ENCODE peak calls at places on chromosome 13, in seven cellular contexts. F is cardiac fibroblast, V is progenitor cell of endocrine pancreas, W is neural crest cell, R is glutamatergic neuron, X is left lung, L is Peyer's patch. T is an unnamed sample.

GRCh38 chr13:112757759-112758086 is 67.9 kb downstream of the ATP11A start:
- DNase-seq in F (no peak), V (no peak), W (no peak), R (no peak), X (no peak), L (no peak), T (no peak)

GRCh38 chr13:75702476-75702875 is 66.3 kb downstream of the LMO7 start:
- DNase-seq in F (no peak), V (no peak), W (no peak), R (no peak), X (no peak), L (no peak), T (no peak)

GRCh38 chr13:40801255-40802217 is 12.1 kb downstream of the SLC25A15 start:
- DNase-seq in F (no peak), V (no peak), W (no peak), R (no peak), X (no peak), L (peak), T (no peak)

GRCh38 chr13:110227864-110228643 is 78.9 kb downstream of the COL4A1 start:
- DNase-seq in F (no peak), V (no peak), W (no peak), R (no peak), X (no peak), L (no peak), T (peak)

GRCh38 chr13:112799394-112799793 is 109.6 kb downstream of the ATP11A start:
- DNase-seq in F (no peak), V (no peak), W (no peak), R (no peak), X (no peak), L (no peak), T (peak)

GRCh38 chr13:47869780-47870179 is 131.3 kb downstream of the SUCLA2 start:
- DNase-seq in F (no peak), V (no peak), W (no peak), R (no peak), X (no peak), L (no peak), T (no peak)

GRCh38 chr13:106373989-106374572 is 161.4 kb downstream of the EFNB2 start:
- DNase-seq in F (peak), V (no peak), W (no peak), R (no peak), X (no peak), L (no peak), T (no peak)

GRCh38 chr13:108325863-108326262 is 56.3 kb downstream of the TNFSF13B start:
- DNase-seq in F (no peak), V (no peak), W (no peak), R (no peak), X (no peak), L (no peak), T (no peak)

GRCh38 chr13:110371550-110372465 is 64.7 kb downstream of the COL4A2 start:
- DNase-seq in F (peak), V (no peak), W (no peak), R (no peak), X (no peak), L (no peak), T (no peak)

GRCh38 chr13:51683537-51684050 is 99.3 kb downstream of the WDFY2 start:
- DNase-seq in F (no peak), V (no peak), W (no peak), R (no peak), X (no peak), L (no peak), T (no peak)
- TF ChIP-seq CTCF in F (no peak), V (no peak), W (no peak), R (no peak), X (no peak), L (no peak), T (no peak)

GRCh38 chr13:98311200-98311548 is 134.1 kb upstream of the RNF113B start:
- DNase-seq in F (no peak), V (no peak), W (no peak), R (no peak), X (no peak), L (no peak), T (no peak)
- TF ChIP-seq CTCF in F (no peak), V (no peak), W (no peak), R (no peak), X (no peak), L (no peak), T (no peak)

GRCh38 chr13:93951153-93951552 is 528.3 kb downstream of the DCT start:
- DNase-seq in F (peak), V (no peak), W (no peak), R (no peak), X (no peak), L (no peak), T (no peak)
- TF ChIP-seq CTCF in F (peak), V (no peak), W (no peak), R (no peak), X (no peak), L (no peak), T (no peak)

DNA sequence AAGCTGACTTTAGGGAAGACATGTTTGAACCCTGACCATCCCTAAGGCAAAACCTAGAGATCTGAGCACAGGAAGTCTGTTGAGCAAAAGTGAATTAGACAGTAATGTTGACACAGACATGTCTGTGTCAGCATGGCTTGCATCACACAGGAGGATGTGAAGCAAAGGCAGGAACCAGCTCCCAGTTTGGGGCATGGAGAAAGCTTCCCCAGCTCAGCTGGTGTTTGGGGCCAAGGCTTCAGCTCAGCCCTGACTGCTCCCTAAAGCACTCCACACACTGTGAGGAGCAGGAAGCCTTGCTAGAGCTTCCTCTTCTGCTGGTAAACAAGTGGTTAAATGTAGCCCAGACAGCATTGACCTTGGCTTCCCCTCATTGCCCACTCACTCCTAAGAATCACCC is 153.8 kb upstream of the UBL3 start:
- DNase-seq in F (peak), V (no peak), W (no peak), R (no peak), X (no peak), L (no peak), T (peak)
- TF ChIP-seq CTCF in F (no peak), V (no peak), W (no peak), R (no peak), X (no peak), L (no peak), T (no peak)

DNA sequence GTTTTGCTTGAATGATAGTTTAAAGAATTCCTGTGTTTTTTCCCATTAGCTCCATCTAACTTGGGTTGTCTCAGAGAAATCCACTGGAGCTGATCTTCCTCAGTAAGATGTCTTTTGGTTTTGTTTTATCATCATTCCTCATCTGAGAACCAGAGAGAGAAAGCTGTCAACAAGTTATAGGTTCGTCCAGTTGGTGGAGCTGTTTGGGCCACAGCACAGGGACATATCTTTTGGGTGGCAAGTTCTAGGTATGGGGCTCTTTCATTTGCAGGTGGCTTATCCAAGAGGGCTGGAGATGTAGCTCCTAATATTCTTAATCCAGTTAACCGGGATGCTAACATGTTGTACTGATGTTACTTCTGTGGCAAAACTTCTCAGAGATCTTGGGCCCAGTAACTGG is 174.2 kb downstream of the KCNRG start:
- DNase-seq in F (no peak), V (no peak), W (no peak), R (no peak), X (no peak), L (no peak), T (no peak)
- TF ChIP-seq CTCF in F (no peak), V (no peak), W (no peak), R (no peak), X (no peak), L (no peak), T (no peak)

DNA sequence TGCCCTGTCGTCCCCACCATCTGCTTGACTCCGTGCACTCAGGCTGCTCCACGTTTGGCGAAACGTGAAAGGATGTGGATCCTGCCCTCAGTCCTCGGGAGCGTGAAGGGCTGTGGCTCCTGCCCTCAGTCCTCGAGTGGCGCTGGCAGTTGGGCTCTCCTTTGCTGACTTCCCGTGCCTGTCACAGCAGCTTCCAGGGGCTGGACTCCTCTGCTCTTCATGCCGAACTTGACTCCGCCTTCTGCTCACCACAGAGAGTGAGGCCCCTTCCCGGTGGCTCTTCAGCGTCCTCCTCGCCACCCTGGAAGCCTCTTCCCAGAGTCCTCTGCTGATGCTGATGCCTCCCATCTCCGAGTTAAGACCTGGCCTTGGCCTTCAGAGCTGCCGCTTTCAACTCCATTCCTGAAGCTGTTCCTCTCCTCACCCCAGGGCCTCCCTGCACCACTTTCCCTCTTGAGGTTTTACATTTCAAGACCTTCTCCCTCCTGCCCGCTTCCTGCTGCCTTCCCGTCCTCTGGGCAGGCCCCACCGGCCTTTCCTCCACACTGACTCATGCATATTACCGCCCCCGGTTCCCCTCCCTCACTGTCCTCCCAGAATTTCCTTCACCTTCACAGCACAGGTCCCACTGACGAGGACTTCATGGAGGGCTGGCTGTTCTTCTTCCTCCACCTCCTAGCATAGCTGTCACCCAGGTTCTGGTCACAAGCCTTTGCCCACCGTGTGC is 111.7 kb downstream of the SHISA2 start:
- DNase-seq in F (no peak), V (no peak), W (no peak), R (no peak), X (no peak), L (no peak), T (no peak)
- TF ChIP-seq CTCF in F (no peak), V (no peak), W (no peak), R (no peak), X (no peak), L (no peak), T (no peak)

GRCh38 chr13:30156826-30157615 is 150.3 kb downstream of the KATNAL1 start:
- DNase-seq in F (no peak), V (no peak), W (no peak), R (no peak), X (no peak), L (peak), T (no peak)

GRCh38 chr13:30156270-30156669 is 151.1 kb downstream of the KATNAL1 start:
- DNase-seq in F (no peak), V (no peak), W (no peak), R (no peak), X (no peak), L (peak), T (no peak)

GRCh38 chr13:30159446-30159839 is 147.9 kb downstream of the KATNAL1 start:
- DNase-seq in F (peak), V (no peak), W (no peak), R (no peak), X (no peak), L (no peak), T (no peak)

GRCh38 chr13:30157616-30157993 is 149.7 kb downstream of the KATNAL1 start:
- DNase-seq in F (no peak), V (no peak), W (no peak), R (no peak), X (no peak), L (peak), T (no peak)

DNA sequence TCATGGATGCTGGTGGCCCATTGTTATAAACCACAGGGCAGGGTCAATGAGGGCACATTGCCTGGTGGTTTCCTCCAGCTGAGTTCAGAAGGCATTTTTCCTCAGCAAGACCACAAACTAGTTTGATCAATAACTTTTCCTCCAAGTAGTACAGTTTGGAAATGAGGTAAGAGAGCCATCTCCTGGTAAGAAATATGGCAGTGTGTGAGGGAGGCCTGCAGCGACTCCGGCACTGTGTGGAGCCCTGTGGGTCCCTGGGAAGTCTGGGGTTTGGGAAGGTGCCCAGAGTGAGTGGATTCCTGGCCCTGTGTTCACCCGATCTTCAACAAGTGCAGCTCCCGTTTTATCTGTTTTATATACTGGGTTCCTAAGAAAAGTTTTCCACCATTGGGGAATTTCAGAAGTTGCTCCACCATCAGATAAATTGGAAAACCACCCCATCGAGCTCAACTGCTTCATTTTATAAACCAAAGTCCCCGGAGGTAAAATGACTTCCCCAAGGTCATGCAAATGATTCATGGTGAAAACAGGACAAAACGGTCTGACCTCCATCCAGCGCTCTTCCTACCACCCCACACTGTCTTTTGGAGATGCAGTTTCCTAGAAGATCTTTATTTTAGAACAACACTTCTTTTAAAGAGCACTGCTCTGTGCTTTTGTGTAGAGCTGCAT is 148.4 kb downstream of the KATNAL1 start:
- DNase-seq in F (peak), V (no peak), W (no peak), R (no peak), X (no peak), L (no peak), T (no peak)
- TF ChIP-seq CTCF in F (peak), V (peak), W (no peak), R (no peak), X (no peak), L (no peak), T (peak)

DNA sequence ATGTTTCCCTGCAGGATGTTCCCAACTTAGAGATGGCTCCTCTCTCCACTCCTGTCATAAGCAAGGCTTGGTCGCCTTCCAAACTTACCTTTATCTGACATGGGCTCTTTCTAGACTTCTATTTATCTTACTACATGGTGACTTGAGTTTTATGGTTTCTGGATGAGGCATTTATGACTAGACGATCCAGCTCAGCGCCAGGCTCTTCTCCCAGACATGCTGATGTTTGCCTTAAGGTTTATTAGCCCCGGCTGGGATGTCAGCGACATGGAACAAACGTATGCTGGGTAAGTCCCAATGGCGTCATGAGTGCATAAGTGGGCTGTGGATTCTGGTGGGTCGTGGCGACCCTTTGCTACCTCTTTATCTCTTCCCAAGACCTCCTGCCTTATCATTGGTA is 39.8 kb upstream of the SLC15A1 start:
- DNase-seq in F (no peak), V (no peak), W (no peak), R (no peak), X (no peak), L (peak), T (peak)
- TF ChIP-seq CTCF in F (no peak), V (no peak), W (no peak), R (no peak), X (no peak), L (no peak), T (no peak)